ENCODE peak calls at places on chromosome 9, in five cellular contexts. U is spleen, J is AG04449, N is HL-60, X is A549. M is an unnamed sample.
A peak's percentile ranks its signal among the peaks of the same experiment; 100 is the strongest.

GRCh38 chr9:38342096-38342495 is 50.4 kb upstream of the ALDH1B1 start:
- DNase-seq in U (no peak), J (no peak), N (no peak), X (no peak), M (no peak)

GRCh38 chr9:130331573-130331972 is 66.0 kb downstream of the HMCN2 start:
- DNase-seq in U (no peak), J (no peak), N (no peak), X (no peak), M (peak; percentile 22)

GRCh38 chr9:38228331-38229122 is 159.5 kb upstream of the SHB start:
- DNase-seq in U (no peak), J (no peak), N (no peak), X (no peak), M (no peak)

GRCh38 chr9:137053944-137054931 is at the start of gene ENTPD2:
- DNase-seq in U (no peak), J (no peak), N (no peak), X (no peak), M (no peak)

GRCh38 chr9:134422301-134422700 is 96.0 kb downstream of the RXRA start:
- DNase-seq in U (no peak), J (no peak), N (no peak), X (no peak), M (no peak)

GRCh38 chr9:33623658-33624586 is 99.9 kb downstream of the ANKRD18B start:
- DNase-seq in U (peak; percentile 82), J (no peak), N (peak; percentile 64), X (peak; percentile 90), M (peak; percentile 32)

GRCh38 chr9:38047301-38048251 is 21.5 kb downstream of the SHB start:
- DNase-seq in U (no peak), J (peak; percentile 67), N (peak; percentile 7), X (peak; percentile 94), M (peak; percentile 76)

GRCh38 chr9:125683486-125683885 is 23.5 kb downstream of the MAPKAP1 start:
- DNase-seq in U (no peak), J (no peak), N (no peak), X (no peak), M (no peak)

GRCh38 chr9:6667633-6668280 is 22.2 kb upstream of the GLDC start:
- DNase-seq in U (no peak), J (no peak), N (no peak), X (peak; percentile 73), M (no peak)

GRCh38 chr9:108704156-108704852 is 151.5 kb downstream of the ACTL7B start:
- DNase-seq in U (no peak), J (no peak), N (no peak), X (no peak), M (no peak)

GRCh38 chr9:109856785-109857184 is 76.8 kb downstream of the PALM2AKAP2 start:
- DNase-seq in U (no peak), J (no peak), N (no peak), X (no peak), M (no peak)

GRCh38 chr9:135275163-135275925 is 187.9 kb downstream of the OLFM1 start:
- DNase-seq in U (no peak), J (no peak), N (no peak), X (no peak), M (no peak)

GRCh38 chr9:20070336-20070735 is 281.5 kb upstream of the SLC24A2 start:
- DNase-seq in U (no peak), J (no peak), N (no peak), X (no peak), M (no peak)

GRCh38 chr9:112241491-112241890 is 66.4 kb upstream of the SUSD1 start:
- DNase-seq in U (no peak), J (no peak), N (no peak), X (no peak), M (no peak)

GRCh38 chr9:98010450-98010849 is 27.3 kb downstream of the ANP32B start:
- DNase-seq in U (no peak), J (no peak), N (no peak), X (no peak), M (no peak)

GRCh38 chr9:108852089-108852488 is 3.7 kb downstream of the ACTL7B start:
- DNase-seq in U (no peak), J (no peak), N (no peak), X (no peak), M (no peak)

GRCh38 chr9:94606641-94607339 is 13.2 kb upstream of the FBP2 start:
- DNase-seq in U (no peak), J (no peak), N (no peak), X (no peak), M (no peak)

GRCh38 chr9:87088621-87089020 is 141.3 kb upstream of the GAS1 start:
- DNase-seq in U (no peak), J (no peak), N (no peak), X (no peak), M (no peak)

GRCh38 chr9:37999501-38000189 is 69.4 kb downstream of the SHB start:
- DNase-seq in U (no peak), J (no peak), N (no peak), X (no peak), M (no peak)

GRCh38 chr9:125549465-125550215 is 157.4 kb downstream of the MAPKAP1 start:
- DNase-seq in U (no peak), J (no peak), N (no peak), X (no peak), M (peak; percentile 92)

GRCh38 chr9:35079041-35079425 is 709 bp downstream of the FANCG start:
- DNase-seq in U (no peak), J (no peak), N (peak; percentile 18), X (no peak), M (no peak)

GRCh38 chr9:13719410-13719809 is 439.9 kb upstream of the MPDZ start:
- DNase-seq in U (no peak), J (no peak), N (no peak), X (no peak), M (no peak)

GRCh38 chr9:97052735-97053134 is 13.8 kb upstream of the CTSV start:
- DNase-seq in U (no peak), J (no peak), N (no peak), X (no peak), M (no peak)

GRCh38 chr9:72554221-72554641 is 32.8 kb downstream of the TMC1 start:
- DNase-seq in U (no peak), J (peak; percentile 98), N (no peak), X (peak; percentile 18), M (peak; percentile 94)

GRCh38 chr9:8895498-8896224 is 1096.1 kb upstream of the DMAC1 start:
- DNase-seq in U (no peak), J (no peak), N (peak; percentile 1), X (peak; percentile 5), M (no peak)

GRCh38 chr9:134627417-134628353 is 13.9 kb upstream of the COL5A1 start:
- DNase-seq in U (peak; percentile 63), J (no peak), N (no peak), X (no peak), M (no peak)

GRCh38 chr9:1096155-1096964 is 46.2 kb downstream of the DMRT2 start:
- DNase-seq in U (no peak), J (no peak), N (no peak), X (no peak), M (no peak)

GRCh38 chr9:3282365-3282764 is 243.4 kb downstream of the RFX3 start:
- DNase-seq in U (no peak), J (no peak), N (no peak), X (no peak), M (no peak)

GRCh38 chr9:76521244-76521673 is 62.3 kb downstream of the GCNT1 start:
- DNase-seq in U (no peak), J (no peak), N (no peak), X (no peak), M (no peak)

GRCh38 chr9:7320139-7320538 is 479.4 kb downstream of the DMAC1 start:
- DNase-seq in U (no peak), J (peak; percentile 62), N (no peak), X (peak; percentile 26), M (peak; percentile 35)

GRCh38 chr9:128370752-128371621 is at the start of gene URM1:
- DNase-seq in U (peak; percentile 99), J (peak; percentile 81), N (peak; percentile 97), X (peak; percentile 97), M (peak; percentile 82)
- TF ChIP-seq CTCF in U (no peak), J (peak; percentile 19), N (no peak), X (peak; percentile 28), M (peak; percentile 31)

GRCh38 chr9:31140316-31140715 is 1244.1 kb upstream of the ACO1 start:
- DNase-seq in U (no peak), J (no peak), N (no peak), X (no peak), M (no peak)
- TF ChIP-seq CTCF in U (no peak), J (no peak), N (no peak), X (peak; percentile 15), M (no peak)

DNA sequence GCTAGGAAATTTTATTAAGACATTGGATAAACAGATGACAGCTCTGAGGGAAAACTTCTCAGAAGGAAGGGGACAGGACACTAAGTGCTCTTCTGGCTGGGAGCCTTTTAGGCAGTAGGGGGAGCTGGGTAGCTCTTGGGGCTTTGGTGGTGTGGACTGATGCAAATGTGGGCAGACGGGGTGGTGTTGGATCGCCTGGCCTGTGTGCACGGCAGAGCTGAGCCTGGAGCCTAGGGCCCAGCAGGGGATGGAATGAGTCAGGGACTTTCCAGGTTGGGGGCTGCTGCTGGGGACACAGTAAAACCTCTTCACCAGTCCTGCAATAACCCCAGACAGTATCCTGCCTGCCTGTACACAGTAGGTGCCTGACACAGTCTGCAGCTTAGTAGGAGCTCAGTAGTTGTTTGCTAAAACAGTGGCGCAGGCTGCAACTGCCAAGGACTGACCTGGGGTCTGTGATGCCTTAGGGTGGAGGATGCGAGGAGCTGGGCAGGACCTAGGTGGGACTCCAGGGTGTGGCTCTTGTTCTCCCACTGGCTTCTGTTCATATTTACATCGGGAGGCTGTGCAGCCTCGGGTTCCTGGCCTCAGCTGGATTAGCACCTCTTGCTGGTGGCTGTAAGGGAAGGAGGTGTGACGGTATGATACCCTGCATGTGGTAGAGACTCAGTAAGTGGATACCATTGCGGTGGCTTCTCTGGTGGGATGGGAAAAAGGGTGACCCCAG is 83.8 kb downstream of the DAB2IP start:
- DNase-seq in U (no peak), J (peak; percentile 42), N (peak; percentile 7), X (peak; percentile 77), M (peak; percentile 24)
- TF ChIP-seq CTCF in U (peak; percentile 41), J (peak; percentile 77), N (peak; percentile 17), X (peak; percentile 53), M (peak; percentile 68)

GRCh38 chr9:2159521-2160417 is 144.6 kb downstream of the SMARCA2 start:
- DNase-seq in U (no peak), J (no peak), N (peak; percentile 15), X (no peak), M (no peak)

GRCh38 chr9:2158729-2159128 is 143.6 kb downstream of the SMARCA2 start:
- DNase-seq in U (no peak), J (no peak), N (no peak), X (no peak), M (no peak)

GRCh38 chr9:2157277-2158105 is 142.3 kb downstream of the SMARCA2 start:
- DNase-seq in U (peak; percentile 78), J (no peak), N (peak; percentile 54), X (peak; percentile 41), M (no peak)

GRCh38 chr9:2155966-2156365 is 140.8 kb downstream of the SMARCA2 start:
- DNase-seq in U (no peak), J (no peak), N (no peak), X (no peak), M (no peak)

GRCh38 chr9:2158111-2158610 is 143.0 kb downstream of the SMARCA2 start:
- DNase-seq in U (peak; percentile 81), J (no peak), N (peak; percentile 87), X (peak; percentile 48), M (no peak)
- TF ChIP-seq CTCF in U (no peak), J (no peak), N (no peak), X (no peak), M (no peak)

GRCh38 chr9:75333624-75334023 is 245.3 kb downstream of the OSTF1 start:
- DNase-seq in U (no peak), J (no peak), N (no peak), X (no peak), M (no peak)
- TF ChIP-seq CTCF in U (no peak), J (no peak), N (no peak), X (no peak), M (no peak)

M was measured in AG09319.